ENCODE peak calls at places on chromosomes 4 and X, in eight cellular contexts. R, X, P, A, B, I, L and E are unnamed samples.

GRCh38 chr4:41133619-41134018 is 80.7 kb downstream of the APBB2 start:
- DNase-seq in R (no peak), X (no peak), P (no peak), A (no peak), B (no peak), I (no peak), L (no peak), E (no peak)

GRCh38 chr4:112693507-112693906 is 56.6 kb downstream of the LARP7 start:
- DNase-seq in R (no peak), X (no peak), P (no peak), A (no peak), B (no peak), I (no peak), L (no peak), E (no peak)

GRCh38 chrX:112818114-112819012 is 22.3 kb downstream of the AMOT start:
- DNase-seq in R (no peak), X (no peak), P (no peak), A (no peak), B (peak; percentile 52), I (peak; percentile 41), L (no peak), E (no peak)

GRCh38 chr4:11429646-11430045 is 952 bp upstream of the HS3ST1 start:
- DNase-seq in R (no peak), X (no peak), P (no peak), A (no peak), B (no peak), I (no peak), L (no peak), E (no peak)

GRCh38 chrX:40377684-40378083 is 203.1 kb upstream of the ATP6AP2 start:
- DNase-seq in R (no peak), X (no peak), P (no peak), A (no peak), B (no peak), I (no peak), L (no peak), E (no peak)

GRCh38 chrX:1392376-1393130 is 640 bp upstream of the SLC25A6 start:
- DNase-seq in R (no peak), X (no peak), P (no peak), A (no peak), B (peak; percentile 83), I (no peak), L (peak; percentile 75), E (peak; percentile 61)

GRCh38 chr4:64000241-64000640 is 409.0 kb downstream of the TECRL start:
- DNase-seq in R (no peak), X (no peak), P (no peak), A (no peak), B (no peak), I (no peak), L (no peak), E (no peak)

GRCh38 chr4:72312032-72312650 is 256.9 kb downstream of the ADAMTS3 start:
- DNase-seq in R (peak; percentile 82), X (peak; percentile 78), P (no peak), A (no peak), B (peak; percentile 85), I (peak; percentile 82), L (peak; percentile 97), E (no peak)

GRCh38 chr4:185128272-185129119 is 14.6 kb upstream of the SLC25A4 start:
- DNase-seq in R (no peak), X (no peak), P (peak; percentile 9), A (no peak), B (peak; percentile 44), I (peak; percentile 48), L (no peak), E (no peak)

GRCh38 chr4:74327751-74328150 is 19.5 kb downstream of the EPGN start:
- DNase-seq in R (no peak), X (no peak), P (no peak), A (no peak), B (no peak), I (no peak), L (peak; percentile 16), E (no peak)

GRCh38 chr4:122450847-122451246 is 5.7 kb downstream of the IL2 start:
- DNase-seq in R (no peak), X (no peak), P (no peak), A (peak; percentile 29), B (no peak), I (no peak), L (peak; percentile 8), E (peak; percentile 23)

GRCh38 chr4:25184056-25184455 is 23.8 kb upstream of the SEPSECS start:
- DNase-seq in R (no peak), X (no peak), P (no peak), A (no peak), B (no peak), I (no peak), L (no peak), E (no peak)

GRCh38 chr4:6746721-6747689 is 31.0 kb downstream of the BLOC1S4 start:
- DNase-seq in R (no peak), X (no peak), P (no peak), A (no peak), B (peak; percentile 60), I (peak; percentile 72), L (no peak), E (no peak)

GRCh38 chrX:37692918-37693317 is 7.3 kb downstream of the XK start:
- DNase-seq in R (no peak), X (no peak), P (no peak), A (no peak), B (no peak), I (no peak), L (peak; percentile 17), E (no peak)

GRCh38 chrX:130637591-130637990 is 235.8 kb downstream of the RBMX2 start:
- DNase-seq in R (no peak), X (no peak), P (no peak), A (no peak), B (no peak), I (no peak), L (peak; percentile 34), E (no peak)

GRCh38 chr4:180391613-180392012 is 1851.6 kb upstream of the TENM3 start:
- DNase-seq in R (no peak), X (no peak), P (no peak), A (no peak), B (no peak), I (no peak), L (no peak), E (no peak)

GRCh38 chrX:68758671-68759070 is 70.2 kb upstream of the EFNB1 start:
- DNase-seq in R (no peak), X (no peak), P (no peak), A (no peak), B (no peak), I (no peak), L (no peak), E (no peak)

GRCh38 chr4:1178300-1179088 is 6.1 kb upstream of the SPON2 start:
- DNase-seq in R (no peak), X (no peak), P (no peak), A (no peak), B (no peak), I (no peak), L (no peak), E (no peak)

GRCh38 chr4:7803992-7804758 is 135.5 kb downstream of the AFAP1 start:
- DNase-seq in R (no peak), X (peak; percentile 90), P (peak; percentile 77), A (peak; percentile 83), B (peak; percentile 83), I (peak; percentile 89), L (peak; percentile 84), E (peak; percentile 90)

GRCh38 chrX:47595701-47596655 is 13.7 kb downstream of the TIMP1 start:
- DNase-seq in R (no peak), X (no peak), P (no peak), A (no peak), B (no peak), I (no peak), L (peak; percentile 80), E (no peak)

GRCh38 chrX:135572436-135572835 is 52.0 kb downstream of the INTS6L start:
- DNase-seq in R (no peak), X (no peak), P (no peak), A (no peak), B (no peak), I (no peak), L (no peak), E (no peak)

GRCh38 chr4:158121203-158121586 is 51.6 kb downstream of the GASK1B start:
- DNase-seq in R (peak; percentile 98), X (no peak), P (no peak), A (no peak), B (peak; percentile 22), I (no peak), L (peak; percentile 94), E (no peak)

GRCh38 chrX:53831662-53832635 is 145.4 kb upstream of the HUWE1 start:
- DNase-seq in R (no peak), X (peak; percentile 0), P (peak; percentile 23), A (peak; percentile 19), B (no peak), I (no peak), L (peak; percentile 30), E (peak; percentile 16)

GRCh38 chr4:89134775-89135319 is 23.5 kb downstream of the TIGD2 start:
- DNase-seq in R (peak; percentile 76), X (peak; percentile 27), P (no peak), A (no peak), B (no peak), I (no peak), L (peak; percentile 72), E (no peak)

GRCh38 chr4:182085051-182085480 is 158.1 kb upstream of the TENM3 start:
- DNase-seq in R (peak; percentile 73), X (no peak), P (no peak), A (no peak), B (no peak), I (no peak), L (peak; percentile 78), E (no peak)

GRCh38 chr4:142416121-142416520 is 430.0 kb downstream of the INPP4B start:
- DNase-seq in R (no peak), X (no peak), P (no peak), A (no peak), B (no peak), I (no peak), L (peak; percentile 52), E (no peak)

GRCh38 chrX:7889680-7890079 is 37.5 kb downstream of the PNPLA4 start:
- DNase-seq in R (peak; percentile 5), X (no peak), P (no peak), A (no peak), B (no peak), I (no peak), L (peak; percentile 22), E (no peak)

GRCh38 chr4:87975466-87975865 is at the start of gene SPP1:
- DNase-seq in R (no peak), X (peak; percentile 84), P (no peak), A (peak; percentile 6), B (no peak), I (no peak), L (peak; percentile 37), E (no peak)